ENCODE peak calls at places on chromosomes 1 and 21, in four cellular contexts. Z, A, J and C are unnamed samples.

GRCh38 chr1:95353185-95353584 is 119.2 kb downstream of the RWDD3 start:
- DNase-seq in J (peak; percentile 32), Z (no peak), A (no peak), C (no peak)

GRCh38 chr1:21337459-21337930 is 47.2 kb upstream of the ECE1 start:
- DNase-seq in J (no peak), Z (no peak), A (no peak), C (no peak)

GRCh38 chr1:10586125-10586524 is 111.4 kb downstream of the PEX14 start:
- DNase-seq in J (no peak), Z (no peak), A (no peak), C (no peak)

GRCh38 chr1:224784606-224785328 is 144.7 kb upstream of the DNAH14 start:
- DNase-seq in J (no peak), Z (peak; percentile 14), A (no peak), C (no peak)

GRCh38 chr21:17900281-17900989 is 81.3 kb upstream of the C21orf91 start:
- DNase-seq in Z (no peak), A (no peak), J (no peak), C (no peak)

GRCh38 chr1:65792671-65793358 is at the start of gene PDE4B:
- DNase-seq in J (no peak), A (no peak), Z (no peak), C (no peak)

GRCh38 chr1:205672929-205673328 is 7.4 kb downstream of the SLC45A3 start:
- DNase-seq in J (no peak), Z (no peak), A (no peak), C (no peak)

GRCh38 chr1:14113841-14114567 is 414.0 kb downstream of the PRDM2 start:
- DNase-seq in Z (no peak), J (peak; percentile 33), A (no peak), C (no peak)

GRCh38 chr1:21644906-21645305 is 24.3 kb downstream of the RAP1GAP start:
- DNase-seq in A (no peak), Z (no peak), J (no peak), C (no peak)

GRCh38 chr1:231986631-231987291 is 360.2 kb downstream of the DISC1 start:
- DNase-seq in J (peak; percentile 59), Z (no peak), A (no peak), C (no peak)

GRCh38 chr1:212529211-212529731 is 79.3 kb upstream of the ATF3 start:
- DNase-seq in J (no peak), Z (no peak), A (no peak), C (no peak)

GRCh38 chr21:31132574-31133242 is 94.4 kb upstream of the KRTAP19-8 start:
- DNase-seq in A (no peak), J (no peak), Z (no peak), C (no peak)

GRCh38 chr21:33064623-33064996 is 5.3 kb upstream of the OLIG1 start:
- DNase-seq in A (no peak), J (no peak), Z (no peak), C (no peak)

GRCh38 chr1:185775505-185775904 is 41.3 kb downstream of the HMCN1 start:
- DNase-seq in J (no peak), A (no peak), Z (no peak), C (no peak)

GRCh38 chr1:119298687-119299086 is 69.9 kb upstream of the HAO2 start:
- DNase-seq in Z (no peak), A (no peak), J (no peak), C (no peak)

GRCh38 chr1:54556110-54556509 is 8.1 kb downstream of the ACOT11 start:
- DNase-seq in J (no peak), Z (no peak), A (no peak), C (no peak)

GRCh38 chr1:207017615-207018559 is 14.7 kb downstream of the C1orf116 start:
- DNase-seq in A (peak; percentile 76), J (peak; percentile 63), Z (peak; percentile 91), C (no peak)

GRCh38 chr21:35291963-35292627 is 243.0 kb upstream of the RUNX1 start:
- DNase-seq in A (no peak), Z (no peak), J (no peak), C (no peak)

GRCh38 chr1:9542425-9542824 is 3.2 kb downstream of the SLC25A33 start:
- DNase-seq in A (no peak), J (peak; percentile 63), Z (no peak), C (no peak)

GRCh38 chr1:215623162-215623561 is 56.1 kb downstream of the KCTD3 start:
- DNase-seq in A (no peak), J (no peak), Z (no peak), C (no peak)

GRCh38 chr1:64948905-64949833 is 17.2 kb downstream of the JAK1 start:
- DNase-seq in J (no peak), A (no peak), Z (no peak), C (no peak)

GRCh38 chr1:145871994-145872411 is 13.1 kb upstream of the PIAS3 start:
- DNase-seq in J (no peak), Z (no peak), A (peak; percentile 31), C (no peak)

GRCh38 chr1:30191154-30191702 is 532.2 kb downstream of the MATN1 start:
- DNase-seq in J (no peak), Z (peak; percentile 92), A (no peak), C (no peak)

GRCh38 chr1:54947540-54947939 is 32.9 kb upstream of the TMEM61 start:
- DNase-seq in Z (no peak), A (no peak), J (no peak), C (no peak)

GRCh38 chr1:200153277-200154055 is 126.0 kb downstream of the NR5A2 start:
- DNase-seq in J (no peak), A (no peak), Z (no peak), C (no peak)

DNA sequence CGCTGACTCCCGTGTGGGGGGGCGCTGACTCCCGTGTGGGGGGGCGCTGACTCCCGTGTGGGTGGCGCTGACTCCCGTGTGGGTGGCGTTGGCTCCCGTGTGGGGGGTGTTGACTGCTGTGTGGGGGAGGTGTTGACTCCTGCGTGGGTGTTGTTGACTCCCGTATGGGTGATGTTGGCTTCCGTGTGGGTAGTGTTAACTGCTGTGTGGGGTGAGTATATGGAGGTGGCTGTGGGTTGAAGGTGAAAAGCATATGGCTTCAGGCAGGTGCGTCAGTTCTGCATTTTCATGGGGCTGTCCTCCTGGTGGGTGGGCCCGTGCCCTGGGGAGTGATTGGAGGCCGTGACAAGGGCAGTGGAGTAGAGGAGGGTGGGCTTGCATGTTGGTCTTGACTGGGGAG is 7.9 kb downstream of the PLCH2 start:
- DNase-seq in Z (no peak), A (no peak), J (no peak), C (no peak)
- H3K36me3 ChIP-seq in Z (no peaks in the 10 kb centered on the region), A (no peaks in the 10 kb centered on the region), J (no peaks in the 10 kb centered on the region), C (peaks cover 29% of the 10 kb centered on the region)

GRCh38 chr1:11706292-11706691 is 14.8 kb downstream of the DRAXIN start:
- DNase-seq in Z (no peak), A (no peak), J (no peak), C (no peak)

GRCh38 chr1:11701981-11702803 is 10.7 kb downstream of the DRAXIN start:
- DNase-seq in J (no peak), Z (no peak), A (no peak), C (no peak)

GRCh38 chr1:11703357-11704225 is 12.1 kb downstream of the DRAXIN start:
- DNase-seq in J (no peak), A (no peak), Z (no peak), C (no peak)

GRCh38 chr1:11704226-11704619 is 12.7 kb downstream of the DRAXIN start:
- DNase-seq in Z (no peak), J (no peak), A (no peak), C (no peak)

GRCh38 chr1:11704691-11705475 is 13.4 kb downstream of the DRAXIN start:
- DNase-seq in A (no peak), Z (no peak), J (no peak), C (no peak)
- H3K4me1 ChIP-seq in A (peaks cover 22% of the 10 kb centered on the region), Z (peaks cover 9% of the 10 kb centered on the region), J (no peaks in the 10 kb centered on the region), C (peaks cover 19% of the 10 kb centered on the region)

DNA sequence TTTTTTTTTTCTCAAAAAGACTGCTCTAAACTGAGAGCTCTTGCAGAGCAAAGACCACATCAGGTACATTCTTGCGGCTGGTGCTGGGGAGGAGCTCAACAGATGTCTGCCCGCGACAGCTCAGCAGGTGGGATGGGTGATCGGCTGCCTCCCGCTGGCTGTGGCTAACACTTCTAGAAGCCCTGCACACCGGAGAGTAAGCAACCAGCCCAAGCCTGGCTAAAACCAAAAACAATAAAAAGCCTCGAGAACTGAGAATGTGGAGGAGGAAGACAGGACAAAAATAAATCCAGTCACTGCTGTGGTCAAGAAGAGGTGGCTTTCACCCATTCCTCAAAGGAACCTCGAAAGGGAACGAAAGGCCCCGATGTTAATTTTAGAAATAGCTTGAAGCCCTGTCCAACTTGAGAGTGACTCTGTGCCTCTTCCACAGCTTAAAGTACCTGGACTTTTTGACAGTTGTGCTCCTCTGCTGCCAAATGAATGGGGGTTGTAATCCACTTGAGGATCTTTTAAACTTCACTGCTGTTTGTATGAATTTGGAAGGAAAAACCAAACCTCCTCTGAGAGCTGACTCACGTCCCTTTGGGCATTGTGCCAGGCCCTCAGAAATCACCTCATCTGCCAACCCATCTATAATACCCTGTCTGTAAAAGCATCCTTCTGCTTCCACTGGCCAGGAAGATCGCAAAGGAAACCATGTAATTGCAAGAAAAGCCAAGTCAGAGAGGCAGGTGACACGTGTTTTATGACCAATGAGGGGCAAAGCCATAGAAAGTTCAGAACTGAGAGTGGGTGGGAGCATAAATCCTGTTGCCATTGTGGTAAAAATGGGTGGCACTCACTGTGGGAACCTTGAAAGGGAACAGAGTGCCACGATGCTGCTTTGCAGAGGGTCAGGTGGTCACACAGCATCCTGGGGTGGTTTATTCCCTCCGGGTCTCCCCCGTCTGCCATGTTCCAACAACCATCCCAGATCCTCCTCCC is 78.5 kb downstream of the KCNN3 start:
- DNase-seq in A (peak; percentile 50), Z (no peak), J (no peak), C (no peak)
- TF ChIP-seq POLR2AphosphoS5 in A (no peak), Z (no peak), J (no peak), C (no peak)

GRCh38 chr1:39481289-39481688 is 10.1 kb upstream of the BMP8A start:
- DNase-seq in Z (no peak), J (no peak), A (no peak), C (no peak)
- H3K36me3 ChIP-seq in Z (peaks cover 97% of the 10 kb centered on the region), J (no peaks in the 10 kb centered on the region), A (peaks cover 98% of the 10 kb centered on the region), C (peaks cover 80% of the 10 kb centered on the region)

DNA sequence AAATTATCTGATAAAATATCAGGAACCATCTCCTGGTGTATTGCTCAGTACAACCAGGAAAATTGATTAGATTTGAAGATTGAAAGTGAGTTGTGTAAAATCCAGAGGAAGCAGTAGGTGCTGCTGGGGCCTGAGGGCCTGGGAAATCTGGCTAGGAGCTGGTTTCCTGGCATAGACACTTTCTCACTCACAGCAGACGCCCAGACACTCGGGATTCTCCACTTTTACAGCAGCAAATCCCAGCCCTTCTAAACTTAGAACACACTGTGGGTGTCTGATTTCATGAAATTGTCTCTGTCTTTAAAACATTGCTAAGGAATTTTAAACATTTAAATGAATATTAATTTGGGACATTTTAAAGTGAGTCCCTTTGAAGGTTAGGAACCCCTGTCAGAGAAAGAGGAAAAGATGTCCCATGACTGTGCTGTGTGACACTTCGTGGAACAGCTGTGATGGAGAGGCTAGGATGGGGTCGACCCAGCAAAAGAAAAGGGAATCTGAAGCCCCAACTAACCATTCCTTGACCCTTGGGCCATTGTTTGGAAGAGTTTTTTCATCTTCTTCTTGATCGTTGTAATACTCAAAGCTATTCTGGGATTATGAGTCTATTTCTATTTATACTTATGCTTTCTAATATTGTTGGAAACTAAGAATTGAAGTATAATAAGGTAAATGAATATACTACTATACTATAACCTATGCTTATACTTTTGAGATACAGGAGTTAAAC is 49.0 kb upstream of the VAMP3 start:
- DNase-seq in A (no peak), Z (no peak), J (no peak), C (no peak)
- H3K4me1 ChIP-seq in A (peaks cover 11% of the 10 kb centered on the region), Z (peaks cover 7% of the 10 kb centered on the region), J (no peaks in the 10 kb centered on the region), C (peaks cover 6% of the 10 kb centered on the region)